ENCODE peak calls at places on chromosome 14, in six cellular contexts. One of them, this sample, is unnamed.

GRCh38 chr14:93133476-93133875 is 17.8 kb upstream of the ITPK1 start:
- DNase-seq in cardiac muscle cell: no peak
- DNase-seq in heart left ventricle: no peak
- DNase-seq in kidney: no peak
- DNase-seq in AG10803: peak
- DNase-seq in epithelial cell of esophagus: peak
- DNase-seq in this sample: no peak

GRCh38 chr14:61187642-61187905 is 93.6 kb downstream of the TMEM30B start:
- DNase-seq in cardiac muscle cell: no peak
- DNase-seq in epithelial cell of esophagus: no peak
- DNase-seq in kidney: no peak
- DNase-seq in heart left ventricle: no peak
- DNase-seq in AG10803: no peak
- DNase-seq in this sample: no peak

GRCh38 chr14:33997611-33998010 is 46.7 kb upstream of the EGLN3 start:
- DNase-seq in heart left ventricle: no peak
- DNase-seq in epithelial cell of esophagus: peak
- DNase-seq in cardiac muscle cell: no peak
- DNase-seq in kidney: no peak
- DNase-seq in AG10803: no peak
- DNase-seq in this sample: no peak

GRCh38 chr14:93994919-93995682 is 2.0 kb upstream of the CCDC197 start:
- DNase-seq in epithelial cell of esophagus: peak
- DNase-seq in AG10803: peak
- DNase-seq in cardiac muscle cell: peak
- DNase-seq in kidney: no peak
- DNase-seq in heart left ventricle: no peak
- DNase-seq in this sample: peak

GRCh38 chr14:78947681-78948080 is 777.5 kb downstream of the NRXN3 start:
- DNase-seq in AG10803: no peak
- DNase-seq in cardiac muscle cell: no peak
- DNase-seq in heart left ventricle: no peak
- DNase-seq in epithelial cell of esophagus: no peak
- DNase-seq in kidney: no peak
- DNase-seq in this sample: no peak

GRCh38 chr14:74459289-74459946 is 33.4 kb upstream of the SYNDIG1L start:
- DNase-seq in epithelial cell of esophagus: peak
- DNase-seq in cardiac muscle cell: peak
- DNase-seq in heart left ventricle: no peak
- DNase-seq in kidney: peak
- DNase-seq in AG10803: peak
- DNase-seq in this sample: peak

GRCh38 chr14:20377171-20377570 is 33.7 kb downstream of the PARP2 start:
- DNase-seq in heart left ventricle: no peak
- DNase-seq in epithelial cell of esophagus: no peak
- DNase-seq in kidney: no peak
- DNase-seq in AG10803: no peak
- DNase-seq in cardiac muscle cell: no peak
- DNase-seq in this sample: no peak

GRCh38 chr14:38553586-38553985 is 297.7 kb upstream of the CLEC14A start:
- DNase-seq in heart left ventricle: no peak
- DNase-seq in kidney: no peak
- DNase-seq in cardiac muscle cell: no peak
- DNase-seq in epithelial cell of esophagus: no peak
- DNase-seq in AG10803: peak
- DNase-seq in this sample: peak

GRCh38 chr14:96267336-96267735 is 11.3 kb downstream of the BDKRB1 start:
- DNase-seq in AG10803: peak
- DNase-seq in kidney: no peak
- DNase-seq in epithelial cell of esophagus: peak
- DNase-seq in heart left ventricle: no peak
- DNase-seq in cardiac muscle cell: peak
- DNase-seq in this sample: peak

GRCh38 chr14:100361626-100362025 is 38.5 kb downstream of the SLC25A47 start:
- DNase-seq in cardiac muscle cell: no peak
- DNase-seq in AG10803: no peak
- DNase-seq in kidney: no peak
- DNase-seq in heart left ventricle: no peak
- DNase-seq in epithelial cell of esophagus: no peak
- DNase-seq in this sample: no peak

GRCh38 chr14:22412936-22413411 is 176.1 kb downstream of the DAD1 start:
- DNase-seq in epithelial cell of esophagus: no peak
- DNase-seq in kidney: no peak
- DNase-seq in AG10803: peak
- DNase-seq in cardiac muscle cell: no peak
- DNase-seq in heart left ventricle: no peak
- DNase-seq in this sample: peak

GRCh38 chr14:70730393-70730792 is 78.9 kb downstream of the MAP3K9 start:
- DNase-seq in kidney: no peak
- DNase-seq in epithelial cell of esophagus: no peak
- DNase-seq in heart left ventricle: no peak
- DNase-seq in cardiac muscle cell: no peak
- DNase-seq in AG10803: no peak
- DNase-seq in this sample: no peak

GRCh38 chr14:72608391-72609204 is 285.3 kb downstream of the DPF3 start:
- DNase-seq in epithelial cell of esophagus: peak
- DNase-seq in cardiac muscle cell: no peak
- DNase-seq in heart left ventricle: no peak
- DNase-seq in AG10803: peak
- DNase-seq in kidney: no peak
- DNase-seq in this sample: peak

GRCh38 chr14:29274890-29275651 is 508.5 kb downstream of the FOXG1 start:
- DNase-seq in heart left ventricle: no peak
- DNase-seq in epithelial cell of esophagus: no peak
- DNase-seq in cardiac muscle cell: no peak
- DNase-seq in kidney: no peak
- DNase-seq in AG10803: no peak
- DNase-seq in this sample: no peak

GRCh38 chr14:73249108-73249507 is 11.8 kb downstream of the PAPLN start:
- DNase-seq in AG10803: no peak
- DNase-seq in epithelial cell of esophagus: no peak
- DNase-seq in kidney: no peak
- DNase-seq in heart left ventricle: no peak
- DNase-seq in cardiac muscle cell: no peak
- DNase-seq in this sample: no peak

GRCh38 chr14:61197416-61197815 is 83.7 kb downstream of the TMEM30B start:
- DNase-seq in kidney: no peak
- DNase-seq in heart left ventricle: no peak
- DNase-seq in cardiac muscle cell: no peak
- DNase-seq in epithelial cell of esophagus: no peak
- DNase-seq in AG10803: no peak
- DNase-seq in this sample: no peak

GRCh38 chr14:49975286-49975685 is 82.4 kb downstream of the ARF6 start:
- DNase-seq in heart left ventricle: no peak
- DNase-seq in kidney: no peak
- DNase-seq in AG10803: peak
- DNase-seq in epithelial cell of esophagus: peak
- DNase-seq in cardiac muscle cell: no peak
- DNase-seq in this sample: peak

GRCh38 chr14:21066882-21067502 is 3.1 kb upstream of the ARHGEF40 start:
- DNase-seq in kidney: no peak
- DNase-seq in epithelial cell of esophagus: peak
- DNase-seq in cardiac muscle cell: no peak
- DNase-seq in AG10803: no peak
- DNase-seq in heart left ventricle: no peak
- DNase-seq in this sample: no peak

GRCh38 chr14:105700622-105701288 is 174.4 kb downstream of the TMEM121 start:
- DNase-seq in heart left ventricle: peak
- DNase-seq in AG10803: no peak
- DNase-seq in cardiac muscle cell: no peak
- DNase-seq in epithelial cell of esophagus: no peak
- DNase-seq in kidney: no peak
- DNase-seq in this sample: no peak

GRCh38 chr14:57295261-57295660 is 26.5 kb downstream of the AP5M1 start:
- DNase-seq in kidney: no peak
- DNase-seq in heart left ventricle: no peak
- DNase-seq in AG10803: no peak
- DNase-seq in epithelial cell of esophagus: no peak
- DNase-seq in cardiac muscle cell: no peak
- DNase-seq in this sample: no peak

GRCh38 chr14:78508023-78508422 is 337.9 kb downstream of the NRXN3 start:
- DNase-seq in heart left ventricle: no peak
- DNase-seq in cardiac muscle cell: no peak
- DNase-seq in AG10803: no peak
- DNase-seq in epithelial cell of esophagus: no peak
- DNase-seq in kidney: no peak
- DNase-seq in this sample: no peak

GRCh38 chr14:61484826-61485584 is 163.6 kb downstream of the PRKCH start:
- DNase-seq in epithelial cell of esophagus: no peak
- DNase-seq in kidney: no peak
- DNase-seq in heart left ventricle: no peak
- DNase-seq in cardiac muscle cell: no peak
- DNase-seq in AG10803: no peak
- DNase-seq in this sample: no peak

DNA sequence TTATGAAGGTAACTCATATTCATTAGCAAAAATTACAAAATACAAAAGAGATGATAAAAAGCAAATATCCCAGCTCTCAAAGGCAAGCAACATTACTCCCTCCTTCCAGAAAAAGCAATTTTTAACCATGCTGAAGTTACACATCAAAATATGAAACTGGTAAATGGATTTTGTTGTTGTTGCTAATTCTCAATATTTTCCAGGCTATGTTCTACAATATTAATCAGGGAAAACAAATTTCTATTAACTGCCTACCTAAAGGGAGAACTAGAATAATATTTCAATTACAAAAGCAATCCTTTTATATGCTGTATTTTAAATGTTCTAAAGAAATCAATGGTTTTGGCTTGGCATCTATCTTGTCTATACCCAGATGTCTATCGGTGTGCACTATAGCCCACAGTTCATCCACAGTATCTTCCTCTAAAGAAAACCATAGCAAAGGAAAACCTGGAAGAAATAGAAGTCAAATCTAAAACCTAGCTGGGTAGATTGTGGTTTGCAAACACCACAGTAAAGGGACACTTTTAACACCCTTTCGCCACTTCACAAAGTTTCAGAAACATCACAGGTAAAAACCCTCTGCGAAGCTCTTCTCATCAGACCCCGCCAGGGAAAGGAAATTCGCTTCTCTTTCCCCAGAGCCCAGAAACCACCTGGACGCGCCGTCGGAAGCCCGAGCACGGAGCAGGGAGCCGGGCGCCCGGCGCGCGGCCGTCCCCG is 32.0 kb downstream of the TC2N start:
- DNase-seq in AG10803: no peak
- DNase-seq in kidney: no peak
- DNase-seq in epithelial cell of esophagus: peak
- DNase-seq in cardiac muscle cell: peak
- DNase-seq in heart left ventricle: no peak
- DNase-seq in this sample: no peak
- H3K4me3 ChIP-seq in AG10803: no peak
- H3K4me3 ChIP-seq in kidney: peak
- H3K4me3 ChIP-seq in epithelial cell of esophagus: peak
- H3K4me3 ChIP-seq in cardiac muscle cell: peak
- H3K4me3 ChIP-seq in heart left ventricle: peak
- H3K4me3 ChIP-seq in this sample: no peak

DNA sequence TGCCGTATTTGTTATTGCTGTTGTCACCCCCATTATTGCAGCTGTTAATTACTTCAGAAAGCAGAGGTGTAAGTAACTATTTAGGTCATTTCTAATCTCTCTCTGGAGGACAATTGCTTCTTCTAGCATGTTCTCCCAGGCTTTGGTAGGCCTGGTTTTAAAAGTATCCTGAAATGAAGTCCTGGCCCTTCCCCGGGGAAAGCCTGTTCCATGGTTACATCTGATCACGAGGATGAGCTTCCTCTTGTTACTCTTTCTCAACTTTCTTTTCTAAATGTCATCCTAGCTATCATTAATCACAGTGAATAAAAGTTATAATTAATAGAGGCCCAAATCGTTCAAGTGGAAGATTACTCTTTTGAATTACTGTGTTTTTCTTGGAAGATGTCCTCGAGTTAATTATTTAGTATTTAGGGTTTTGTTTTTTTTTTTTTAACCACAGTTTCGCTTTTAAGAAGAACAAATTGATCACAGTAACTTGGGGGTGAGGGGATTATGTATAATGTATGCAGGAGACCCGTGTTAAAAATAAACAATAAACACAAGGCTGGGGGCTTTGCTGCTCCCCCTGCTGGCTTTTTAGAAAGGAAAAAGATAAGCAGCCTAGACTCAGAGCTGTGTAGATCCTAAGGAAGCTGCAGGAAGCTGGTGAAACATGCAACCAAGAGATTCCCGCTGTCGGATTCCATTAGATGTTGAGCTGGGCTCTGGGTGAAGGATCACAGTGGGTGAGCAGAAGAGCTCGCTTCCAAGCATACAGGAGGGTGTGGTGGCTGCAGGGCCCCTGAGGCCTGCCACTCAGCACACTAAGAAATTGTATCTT is 420.1 kb downstream of the FUT8 start:
- DNase-seq in AG10803: peak
- DNase-seq in kidney: no peak
- DNase-seq in cardiac muscle cell: peak
- DNase-seq in heart left ventricle: no peak
- DNase-seq in epithelial cell of esophagus: no peak
- DNase-seq in this sample: no peak
- TF ChIP-seq CTCF in AG10803: peak
- TF ChIP-seq CTCF in kidney: no peak
- TF ChIP-seq CTCF in cardiac muscle cell: peak
- TF ChIP-seq CTCF in heart left ventricle: peak
- TF ChIP-seq CTCF in epithelial cell of esophagus: no peak
- TF ChIP-seq CTCF in this sample: peak

GRCh38 chr14:104085889-104086201 is 345 bp downstream of the ASPG start:
- DNase-seq in cardiac muscle cell: no peak
- DNase-seq in AG10803: no peak
- DNase-seq in heart left ventricle: no peak
- DNase-seq in epithelial cell of esophagus: no peak
- DNase-seq in kidney: no peak
- DNase-seq in this sample: no peak
- H3K4me3 ChIP-seq in cardiac muscle cell: no peak
- H3K4me3 ChIP-seq in AG10803: no peak
- H3K4me3 ChIP-seq in heart left ventricle: peak
- H3K4me3 ChIP-seq in epithelial cell of esophagus: no peak
- H3K4me3 ChIP-seq in kidney: peak
- H3K4me3 ChIP-seq in this sample: no peak

DNA sequence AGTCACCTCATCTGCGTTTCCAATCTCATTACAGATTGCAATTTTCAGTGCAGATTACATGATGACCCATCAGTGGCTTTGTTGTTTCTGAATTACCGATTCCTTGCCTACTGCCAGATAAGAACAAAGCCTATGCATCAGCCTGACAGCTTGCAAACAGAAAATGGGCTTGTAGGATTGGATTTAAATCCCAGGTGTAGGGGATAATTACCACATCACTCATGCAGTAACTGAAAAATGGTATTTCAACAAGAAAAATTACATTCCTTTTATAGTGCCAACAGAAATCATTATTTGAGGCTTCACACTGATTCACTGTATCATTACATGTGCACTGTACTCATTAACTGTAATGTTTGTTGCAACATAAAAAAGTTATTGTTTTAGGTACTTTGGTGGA is 689.1 kb downstream of the NOVA1 start:
- DNase-seq in cardiac muscle cell: no peak
- DNase-seq in kidney: no peak
- DNase-seq in epithelial cell of esophagus: no peak
- DNase-seq in AG10803: no peak
- DNase-seq in heart left ventricle: no peak
- DNase-seq in this sample: no peak
- TF ChIP-seq CTCF in cardiac muscle cell: no peak
- TF ChIP-seq CTCF in kidney: no peak
- TF ChIP-seq CTCF in epithelial cell of esophagus: no peak
- TF ChIP-seq CTCF in AG10803: no peak
- TF ChIP-seq CTCF in heart left ventricle: no peak
- TF ChIP-seq CTCF in this sample: no peak